ENCODE peak calls at places on chromosomes 4 and X, in nine cellular contexts. One of them, this sample, is unnamed.

GRCh38 chr4:117588771-117589170 is 445.5 kb upstream of the NDST3 start:
- DNase-seq in stomach: no peak
- DNase-seq in HepG2: no peak
- DNase-seq in H1: no peak
- DNase-seq in suprapubic skin: no peak
- DNase-seq in transverse colon: no peak
- DNase-seq in GM23338: no peak
- DNase-seq in SK-N-SH: no peak
- DNase-seq in endothelial cell of umbilical vein: no peak
- DNase-seq in this sample: no peak

GRCh38 chr4:40728341-40728740 is 21.4 kb upstream of the NSUN7 start:
- DNase-seq in stomach: no peak
- DNase-seq in HepG2: peak; percentile 45
- DNase-seq in H1: no peak
- DNase-seq in suprapubic skin: no peak
- DNase-seq in transverse colon: no peak
- DNase-seq in GM23338: no peak
- DNase-seq in SK-N-SH: no peak
- DNase-seq in endothelial cell of umbilical vein: no peak
- DNase-seq in this sample: no peak

GRCh38 chr4:8336412-8337075 is 67.0 kb downstream of the HTRA3 start:
- DNase-seq in stomach: peak; percentile 22
- DNase-seq in HepG2: no peak
- DNase-seq in H1: peak; percentile 10
- DNase-seq in suprapubic skin: no peak
- DNase-seq in transverse colon: no peak
- DNase-seq in GM23338: no peak
- DNase-seq in SK-N-SH: no peak
- DNase-seq in endothelial cell of umbilical vein: no peak
- DNase-seq in this sample: peak; percentile 2

GRCh38 chrX:111728096-111728495 is 47.1 kb downstream of the ALG13 start:
- DNase-seq in stomach: no peak
- DNase-seq in HepG2: no peak
- DNase-seq in H1: no peak
- DNase-seq in suprapubic skin: no peak
- DNase-seq in transverse colon: no peak
- DNase-seq in GM23338: no peak
- DNase-seq in SK-N-SH: no peak
- DNase-seq in endothelial cell of umbilical vein: no peak
- DNase-seq in this sample: no peak

GRCh38 chr4:187417761-187418160 is 577.8 kb upstream of the ZFP42 start:
- DNase-seq in stomach: no peak
- DNase-seq in HepG2: no peak
- DNase-seq in H1: no peak
- DNase-seq in suprapubic skin: no peak
- DNase-seq in transverse colon: no peak
- DNase-seq in GM23338: no peak
- DNase-seq in SK-N-SH: no peak
- DNase-seq in endothelial cell of umbilical vein: no peak
- DNase-seq in this sample: no peak

GRCh38 chr4:168527560-168527959 is 30.7 kb downstream of the PALLD start:
- DNase-seq in stomach: no peak
- DNase-seq in HepG2: no peak
- DNase-seq in H1: no peak
- DNase-seq in suprapubic skin: no peak
- DNase-seq in transverse colon: no peak
- DNase-seq in GM23338: no peak
- DNase-seq in SK-N-SH: no peak
- DNase-seq in endothelial cell of umbilical vein: no peak
- DNase-seq in this sample: no peak

GRCh38 chrX:154809939-154810665 is 4.8 kb upstream of the MPP1 start:
- DNase-seq in stomach: no peak
- DNase-seq in HepG2: no peak
- DNase-seq in H1: no peak
- DNase-seq in suprapubic skin: no peak
- DNase-seq in transverse colon: no peak
- DNase-seq in GM23338: no peak
- DNase-seq in SK-N-SH: no peak
- DNase-seq in endothelial cell of umbilical vein: no peak
- DNase-seq in this sample: no peak

GRCh38 chr4:6910340-6910959 is 824 bp downstream of the TBC1D14 start:
- DNase-seq in stomach: no peak
- DNase-seq in HepG2: no peak
- DNase-seq in H1: no peak
- DNase-seq in suprapubic skin: no peak
- DNase-seq in transverse colon: peak; percentile 37
- DNase-seq in GM23338: peak; percentile 65
- DNase-seq in SK-N-SH: peak; percentile 51
- DNase-seq in endothelial cell of umbilical vein: no peak
- DNase-seq in this sample: peak; percentile 68

GRCh38 chr4:55087016-55087929 is 38.1 kb downstream of the KDR start:
- DNase-seq in stomach: no peak
- DNase-seq in HepG2: no peak
- DNase-seq in H1: no peak
- DNase-seq in suprapubic skin: no peak
- DNase-seq in transverse colon: no peak
- DNase-seq in GM23338: peak; percentile 20
- DNase-seq in SK-N-SH: peak; percentile 61
- DNase-seq in endothelial cell of umbilical vein: no peak
- DNase-seq in this sample: no peak

GRCh38 chr4:100907465-100908454 is 389.9 kb upstream of the EMCN start:
- DNase-seq in stomach: no peak
- DNase-seq in HepG2: peak; percentile 7
- DNase-seq in H1: no peak
- DNase-seq in suprapubic skin: no peak
- DNase-seq in transverse colon: no peak
- DNase-seq in GM23338: no peak
- DNase-seq in SK-N-SH: no peak
- DNase-seq in endothelial cell of umbilical vein: peak; percentile 47
- DNase-seq in this sample: no peak

GRCh38 chr4:42656736-42656985 is 244 bp downstream of the ATP8A1 start:
- DNase-seq in stomach: no peak
- DNase-seq in HepG2: no peak
- DNase-seq in H1: no peak
- DNase-seq in suprapubic skin: no peak
- DNase-seq in transverse colon: no peak
- DNase-seq in GM23338: no peak
- DNase-seq in SK-N-SH: no peak
- DNase-seq in endothelial cell of umbilical vein: no peak
- DNase-seq in this sample: no peak

GRCh38 chrX:83966347-83966746 is 105.4 kb downstream of the CYLC1 start:
- DNase-seq in stomach: no peak
- DNase-seq in HepG2: no peak
- DNase-seq in H1: no peak
- DNase-seq in suprapubic skin: no peak
- DNase-seq in transverse colon: no peak
- DNase-seq in GM23338: no peak
- DNase-seq in SK-N-SH: no peak
- DNase-seq in endothelial cell of umbilical vein: no peak
- DNase-seq in this sample: no peak

GRCh38 chr4:157804986-157805385 is 367.8 kb downstream of the GASK1B start:
- DNase-seq in stomach: no peak
- DNase-seq in HepG2: peak; percentile 34
- DNase-seq in H1: no peak
- DNase-seq in suprapubic skin: no peak
- DNase-seq in transverse colon: no peak
- DNase-seq in GM23338: peak; percentile 48
- DNase-seq in SK-N-SH: no peak
- DNase-seq in endothelial cell of umbilical vein: peak; percentile 19
- DNase-seq in this sample: no peak

GRCh38 chrX:105150557-105150956 is 69.9 kb downstream of the TEX13A start:
- DNase-seq in stomach: no peak
- DNase-seq in HepG2: no peak
- DNase-seq in H1: no peak
- DNase-seq in suprapubic skin: no peak
- DNase-seq in transverse colon: no peak
- DNase-seq in GM23338: no peak
- DNase-seq in SK-N-SH: no peak
- DNase-seq in endothelial cell of umbilical vein: peak; percentile 59
- DNase-seq in this sample: no peak

DNA sequence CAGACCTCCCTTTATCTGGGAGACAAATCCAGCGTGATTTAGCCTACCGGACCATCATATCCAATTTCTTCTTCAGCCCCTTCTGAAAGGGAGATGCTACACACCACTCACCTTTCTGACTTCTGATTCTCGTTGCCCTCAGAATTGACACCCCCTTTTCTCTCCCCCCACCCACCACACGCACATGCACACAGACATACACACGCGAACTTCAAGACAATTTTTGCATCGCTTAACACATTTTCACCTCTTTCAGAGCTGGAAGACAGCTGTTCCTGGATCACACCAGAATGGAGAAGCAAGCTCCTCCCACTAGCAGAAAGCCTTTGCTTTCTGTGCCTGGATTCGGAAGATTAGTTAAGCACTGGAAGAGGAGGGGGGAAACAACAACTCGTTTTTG is 1.0 kb upstream of the SNCA start:
- DNase-seq in stomach: no peak
- DNase-seq in HepG2: no peak
- DNase-seq in H1: no peak
- DNase-seq in suprapubic skin: no peak
- DNase-seq in transverse colon: no peak
- DNase-seq in GM23338: peak; percentile 47
- DNase-seq in SK-N-SH: peak; percentile 47
- DNase-seq in endothelial cell of umbilical vein: peak; percentile 63
- DNase-seq in this sample: no peak
- H3K4me3 ChIP-seq in stomach: peak overlapping the region; percentile 65
- H3K4me3 ChIP-seq in HepG2: no peak overlapping the region
- H3K4me3 ChIP-seq in H1: peak overlapping the region; percentile 60
- H3K4me3 ChIP-seq in suprapubic skin: peak overlapping the region; percentile 62
- H3K4me3 ChIP-seq in transverse colon: no peak overlapping the region
- H3K4me3 ChIP-seq in GM23338: peak overlapping the region; percentile 63
- H3K4me3 ChIP-seq in SK-N-SH: peak overlapping the region; percentile 76
- H3K4me3 ChIP-seq in endothelial cell of umbilical vein: peak overlapping the region; percentile 36
- H3K4me3 ChIP-seq in this sample: peak overlapping the region; percentile 31

DNA sequence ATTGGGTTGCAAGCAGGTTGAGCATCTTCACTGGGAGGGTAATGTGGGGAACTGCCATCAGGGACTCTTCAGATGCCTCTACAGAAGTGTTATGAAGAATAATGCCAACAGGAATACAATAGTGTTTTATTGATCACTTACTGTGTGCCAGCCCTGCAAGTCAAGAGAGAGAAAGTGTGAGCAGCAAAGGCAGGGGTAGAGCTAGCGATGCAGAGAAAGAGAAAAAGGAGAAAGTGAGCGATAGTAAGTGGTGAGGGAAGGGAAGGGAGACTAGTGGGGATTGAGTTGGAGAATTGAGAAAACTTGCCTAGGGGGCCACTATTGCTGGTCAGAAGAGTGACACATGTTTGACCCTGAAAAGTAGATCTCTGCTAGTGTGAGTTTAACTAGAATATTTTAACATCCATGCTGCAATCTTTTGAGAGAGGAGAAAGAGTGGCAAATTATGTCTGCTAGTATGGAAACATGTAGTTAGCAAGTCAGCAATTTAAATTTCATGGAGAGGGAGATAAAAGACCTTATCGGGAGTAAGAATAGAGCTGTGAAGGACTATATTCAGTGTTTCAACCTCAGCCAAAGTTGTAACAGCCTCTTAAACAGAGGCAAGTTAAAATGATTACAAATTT is 12.2 kb downstream of the AFF1 start:
- DNase-seq in stomach: no peak
- DNase-seq in HepG2: no peak
- DNase-seq in H1: no peak
- DNase-seq in suprapubic skin: no peak
- DNase-seq in transverse colon: no peak
- DNase-seq in GM23338: no peak
- DNase-seq in SK-N-SH: no peak
- DNase-seq in endothelial cell of umbilical vein: no peak
- DNase-seq in this sample: no peak
- H3K4me1 ChIP-seq in stomach: peaks cover 71% of the 10 kb centered on the region
- H3K4me1 ChIP-seq in HepG2: peaks cover 55% of the 10 kb centered on the region
- H3K4me1 ChIP-seq in H1: peaks cover 29% of the 10 kb centered on the region
- H3K4me1 ChIP-seq in suprapubic skin: peaks cover 36% of the 10 kb centered on the region
- H3K4me1 ChIP-seq in transverse colon: peaks cover 25% of the 10 kb centered on the region
- H3K4me1 ChIP-seq in GM23338: peaks cover 58% of the 10 kb centered on the region
- H3K4me1 ChIP-seq in SK-N-SH: no peaks in the 10 kb centered on the region
- H3K4me1 ChIP-seq in endothelial cell of umbilical vein: peaks cover 24% of the 10 kb centered on the region
- H3K4me1 ChIP-seq in this sample: peaks cover 52% of the 10 kb centered on the region

DNA sequence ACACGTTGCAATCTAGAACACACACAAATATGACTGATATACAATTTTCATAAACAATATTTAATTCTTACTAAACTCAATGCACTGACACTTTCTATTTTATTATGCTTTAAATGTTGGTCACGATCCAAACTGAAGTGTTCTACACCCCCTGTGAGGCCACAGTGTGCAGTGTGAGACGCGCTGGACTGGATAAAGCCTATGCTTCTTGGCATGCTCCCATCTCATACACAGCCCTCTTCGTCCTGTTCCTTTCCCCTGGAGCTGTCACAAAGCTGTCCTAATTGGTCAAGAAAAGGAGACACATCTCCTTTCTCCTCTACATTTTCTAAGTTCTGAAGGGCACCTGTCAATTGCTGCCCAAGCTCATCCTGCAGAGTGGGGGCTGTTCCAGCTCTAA is 72.0 kb downstream of the SCD5 start:
- DNase-seq in stomach: no peak
- DNase-seq in HepG2: no peak
- DNase-seq in H1: no peak
- DNase-seq in suprapubic skin: no peak
- DNase-seq in transverse colon: no peak
- DNase-seq in GM23338: no peak
- DNase-seq in SK-N-SH: no peak
- DNase-seq in endothelial cell of umbilical vein: no peak
- DNase-seq in this sample: no peak
- TF ChIP-seq POLR2AphosphoS5 in stomach: no peak
- TF ChIP-seq POLR2AphosphoS5 in HepG2: no peak
- TF ChIP-seq POLR2AphosphoS5 in H1: no peak
- TF ChIP-seq POLR2AphosphoS5 in suprapubic skin: no peak
- TF ChIP-seq POLR2AphosphoS5 in transverse colon: no peak
- TF ChIP-seq POLR2AphosphoS5 in GM23338: no peak
- TF ChIP-seq POLR2AphosphoS5 in SK-N-SH: no peak
- TF ChIP-seq POLR2AphosphoS5 in endothelial cell of umbilical vein: no peak
- TF ChIP-seq POLR2AphosphoS5 in this sample: no peak

GRCh38 chr4:39349326-39349725 is 16.8 kb downstream of the RFC1 start:
- DNase-seq in stomach: no peak
- DNase-seq in HepG2: no peak
- DNase-seq in H1: no peak
- DNase-seq in suprapubic skin: no peak
- DNase-seq in transverse colon: no peak
- DNase-seq in GM23338: no peak
- DNase-seq in SK-N-SH: no peak
- DNase-seq in endothelial cell of umbilical vein: no peak
- DNase-seq in this sample: no peak

GRCh38 chr4:39348371-39349265 is 17.5 kb downstream of the RFC1 start:
- DNase-seq in stomach: no peak
- DNase-seq in HepG2: peak; percentile 41
- DNase-seq in H1: no peak
- DNase-seq in suprapubic skin: no peak
- DNase-seq in transverse colon: no peak
- DNase-seq in GM23338: no peak
- DNase-seq in SK-N-SH: no peak
- DNase-seq in endothelial cell of umbilical vein: no peak
- DNase-seq in this sample: no peak

GRCh38 chr4:39353478-39354177 is 12.5 kb downstream of the RFC1 start:
- DNase-seq in stomach: no peak
- DNase-seq in HepG2: no peak
- DNase-seq in H1: no peak
- DNase-seq in suprapubic skin: no peak
- DNase-seq in transverse colon: no peak
- DNase-seq in GM23338: no peak
- DNase-seq in SK-N-SH: peak; percentile 41
- DNase-seq in endothelial cell of umbilical vein: peak; percentile 83
- DNase-seq in this sample: no peak

GRCh38 chr4:39357002-39357401 is 9.2 kb downstream of the RFC1 start:
- DNase-seq in stomach: no peak
- DNase-seq in HepG2: no peak
- DNase-seq in H1: no peak
- DNase-seq in suprapubic skin: no peak
- DNase-seq in transverse colon: no peak
- DNase-seq in GM23338: no peak
- DNase-seq in SK-N-SH: no peak
- DNase-seq in endothelial cell of umbilical vein: no peak
- DNase-seq in this sample: no peak

GRCh38 chr4:39354178-39354503 is 12.0 kb downstream of the RFC1 start:
- DNase-seq in stomach: no peak
- DNase-seq in HepG2: no peak
- DNase-seq in H1: no peak
- DNase-seq in suprapubic skin: no peak
- DNase-seq in transverse colon: no peak
- DNase-seq in GM23338: no peak
- DNase-seq in SK-N-SH: no peak
- DNase-seq in endothelial cell of umbilical vein: no peak
- DNase-seq in this sample: no peak
- H3K4me3 ChIP-seq in stomach: peak overlapping the region; percentile 31
- H3K4me3 ChIP-seq in HepG2: no peak overlapping the region
- H3K4me3 ChIP-seq in H1: no peak overlapping the region
- H3K4me3 ChIP-seq in suprapubic skin: peak overlapping the region; percentile 39
- H3K4me3 ChIP-seq in transverse colon: no peak overlapping the region
- H3K4me3 ChIP-seq in GM23338: no peak overlapping the region
- H3K4me3 ChIP-seq in SK-N-SH: peak overlapping the region; percentile 60
- H3K4me3 ChIP-seq in endothelial cell of umbilical vein: peak overlapping the region; percentile 27
- H3K4me3 ChIP-seq in this sample: peak overlapping the region; percentile 42